ENCODE peak calls at places on chromosome 21, in seven cellular contexts. G, M, W, A, T, B and C are unnamed samples.

GRCh38 chr21:43854773-43855633 is 10.0 kb upstream of the AGPAT3 start:
- DNase-seq in W (no peak), A (no peak), M (no peak), G (no peak), B (no peak), T (no peak), C (no peak)

GRCh38 chr21:42733037-42733632 is 79.7 kb downstream of the PDE9A start:
- DNase-seq in B (no peak), A (no peak), G (no peak), W (no peak), M (no peak), T (peak), C (no peak)

GRCh38 chr21:15062566-15062965 is 2.2 kb downstream of the NRIP1 start:
- DNase-seq in G (no peak), B (no peak), T (peak), A (no peak), W (no peak), M (no peak), C (no peak)

GRCh38 chr21:46007498-46007868 is 25.9 kb downstream of the COL6A1 start:
- DNase-seq in A (no peak), B (no peak), T (no peak), W (no peak), M (peak), G (no peak), C (no peak)

GRCh38 chr21:44425895-44426662 is 29.2 kb upstream of the LRRC3 start:
- DNase-seq in W (no peak), B (no peak), T (no peak), G (no peak), M (peak), A (no peak), C (no peak)

GRCh38 chr21:32393677-32394001 is 827 bp upstream of the URB1 start:
- DNase-seq in B (no peak), G (no peak), W (no peak), A (no peak), M (no peak), T (no peak), C (no peak)

GRCh38 chr21:35252831-35253230 is 203.7 kb upstream of the RUNX1 start:
- DNase-seq in W (no peak), A (no peak), T (no peak), B (no peak), G (no peak), M (no peak), C (peak)

GRCh38 chr21:41640756-41641509 is 125.9 kb downstream of the RIPK4 start:
- DNase-seq in G (no peak), A (no peak), B (no peak), W (no peak), M (no peak), T (no peak), C (no peak)

GRCh38 chr21:31873696-31874599 is 1.1 kb downstream of the HUNK start:
- DNase-seq in T (no peak), G (peak), M (peak), W (no peak), B (no peak), A (peak), C (no peak)

GRCh38 chr21:34526618-34527290 is 14.7 kb upstream of the KCNE1 start:
- DNase-seq in A (peak), T (peak), G (no peak), B (peak), M (peak), W (peak), C (peak)

GRCh38 chr21:45590726-45591618 is 48.7 kb upstream of the SLC19A1 start:
- DNase-seq in G (peak), B (peak), M (no peak), A (no peak), W (no peak), T (no peak), C (no peak)